ENCODE peak calls at places on chromosomes 12 and 14, in four cellular contexts. W is HCT116, F is H1, L is K562. P is an unnamed sample.

GRCh38 chr14:24179961-24180726 is 8.3 kb downstream of the REC8 start:
- DNase-seq in W (no peak), L (no peak), F (no peak), P (no peak)

GRCh38 chr14:77302926-77303325 is 17.8 kb downstream of the POMT2 start:
- DNase-seq in L (peak), W (peak), F (no peak), P (no peak)

GRCh38 chr12:111792155-111792876 is 25.6 kb downstream of the ALDH2 start:
- DNase-seq in F (no peak), W (no peak), L (peak), P (no peak)

GRCh38 chr12:130761537-130762318 is 45.6 kb upstream of the RIMBP2 start:
- DNase-seq in W (peak), F (peak), L (peak), P (peak)

GRCh38 chr14:66105819-66106218 is 380.4 kb upstream of the CCDC196 start:
- DNase-seq in F (no peak), L (no peak), W (no peak), P (no peak)

GRCh38 chr12:68036642-68037041 is 47.4 kb downstream of the IFNG-AS1 start:
- DNase-seq in W (no peak), F (no peak), L (no peak), P (no peak)

GRCh38 chr12:123449103-123449736 is 8.7 kb upstream of the SNRNP35 start:
- DNase-seq in W (no peak), F (no peak), L (no peak), P (no peak)

GRCh38 chr14:51294951-51295350 is 54.9 kb downstream of the TMX1 start:
- DNase-seq in L (no peak), F (no peak), W (no peak), P (no peak)

GRCh38 chr14:68598621-68599447 is 194.0 kb downstream of the ZFP36L1 start:
- DNase-seq in W (peak), F (no peak), L (no peak), P (peak)

GRCh38 chr12:14771651-14772137 is 31.6 kb downstream of the WBP11 start:
- DNase-seq in F (no peak), L (no peak), W (no peak), P (no peak)

GRCh38 chr12:132554857-132555630 is 55.3 kb downstream of the LRCOL1 start:
- DNase-seq in L (peak), F (peak), W (no peak), P (no peak)

GRCh38 chr14:106843951-106844483 is 1317.6 kb downstream of the TMEM121 start:
- DNase-seq in W (no peak), F (no peak), L (no peak), P (peak)

GRCh38 chr14:106490442-106490841 is 964.1 kb downstream of the TMEM121 start:
- DNase-seq in W (no peak), L (no peak), F (no peak), P (no peak)

GRCh38 chr14:90091393-90091792 is 29.6 kb downstream of the KCNK13 start:
- DNase-seq in F (no peak), W (no peak), L (no peak), P (peak)

GRCh38 chr14:49960453-49960852 is 67.6 kb downstream of the ARF6 start:
- DNase-seq in F (no peak), W (no peak), L (no peak), P (peak)

GRCh38 chr12:2267624-2268477 is 215.1 kb downstream of the CACNA1C start:
- DNase-seq in L (no peak), F (no peak), W (no peak), P (no peak)

GRCh38 chr12:68495666-68496065 is 115.0 kb upstream of the RAP1B start:
- DNase-seq in L (no peak), W (no peak), F (no peak), P (no peak)

GRCh38 chr12:114671664-114672476 is 12.1 kb downstream of the TBX3 start:
- DNase-seq in L (no peak), F (peak), W (no peak), P (no peak)

GRCh38 chr12:3035815-3036702 is 41.1 kb upstream of the TSPAN9 start:
- DNase-seq in L (no peak), W (no peak), F (no peak), P (peak)

GRCh38 chr12:91819132-91819447 is 326.6 kb downstream of the BTG1 start:
- DNase-seq in L (no peak), F (no peak), W (no peak), P (peak)

GRCh38 chr14:101022916-101023435 is 119.5 kb upstream of the RTL1 start:
- DNase-seq in F (no peak), W (no peak), L (no peak), P (no peak)

GRCh38 chr12:6779667-6780459 is 7.5 kb downstream of the LAG3 start:
- DNase-seq in W (no peak), F (no peak), L (no peak), P (no peak)

GRCh38 chr14:90733139-90733808 is 83.0 kb downstream of the TTC7B start:
- DNase-seq in L (no peak), W (no peak), F (peak), P (no peak)

GRCh38 chr14:42316746-42317145 is 710.1 kb downstream of the LRFN5 start:
- DNase-seq in F (no peak), L (no peak), W (no peak), P (no peak)

GRCh38 chr14:59318908-59319307 is 130.4 kb downstream of the DAAM1 start:
- DNase-seq in L (no peak), F (no peak), W (no peak), P (no peak)

GRCh38 chr14:59849371-59850130 is 21.0 kb downstream of the RTN1 start:
- DNase-seq in L (no peak), F (no peak), W (no peak), P (no peak)

GRCh38 chr12:95836185-95836609 is 22.6 kb upstream of the SNRPF start:
- DNase-seq in W (no peak), L (no peak), F (no peak), P (no peak)

DNA sequence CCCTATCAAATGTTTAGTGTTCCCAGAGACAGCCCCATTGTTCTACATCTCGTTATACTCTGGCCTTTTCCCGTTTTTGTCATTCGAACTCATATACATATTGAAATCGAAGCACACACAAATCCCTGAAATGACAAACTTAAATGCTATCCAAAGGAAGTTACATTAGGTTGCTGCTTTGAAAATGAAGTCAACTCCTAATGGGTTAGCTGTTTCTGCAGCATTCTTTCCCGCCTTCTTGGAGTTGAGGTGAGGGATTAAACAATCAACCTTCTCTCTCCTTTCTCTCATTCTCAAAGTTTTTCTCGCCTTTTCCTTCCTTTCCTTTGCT is 642 bp upstream of the PHC1 start:
- DNase-seq in L (no peak), W (no peak), F (no peak), P (no peak)
- TF ChIP-seq JUND in L (no peak), W (no peak), F (no peak), P (no peak)

GRCh38 chr12:22215467-22216253 is 118.8 kb downstream of the ST8SIA1 start:
- DNase-seq in F (no peak), L (no peak), W (no peak), P (no peak)
- TF ChIP-seq JUND in F (no peak), L (no peak), W (no peak), P (no peak)

DNA sequence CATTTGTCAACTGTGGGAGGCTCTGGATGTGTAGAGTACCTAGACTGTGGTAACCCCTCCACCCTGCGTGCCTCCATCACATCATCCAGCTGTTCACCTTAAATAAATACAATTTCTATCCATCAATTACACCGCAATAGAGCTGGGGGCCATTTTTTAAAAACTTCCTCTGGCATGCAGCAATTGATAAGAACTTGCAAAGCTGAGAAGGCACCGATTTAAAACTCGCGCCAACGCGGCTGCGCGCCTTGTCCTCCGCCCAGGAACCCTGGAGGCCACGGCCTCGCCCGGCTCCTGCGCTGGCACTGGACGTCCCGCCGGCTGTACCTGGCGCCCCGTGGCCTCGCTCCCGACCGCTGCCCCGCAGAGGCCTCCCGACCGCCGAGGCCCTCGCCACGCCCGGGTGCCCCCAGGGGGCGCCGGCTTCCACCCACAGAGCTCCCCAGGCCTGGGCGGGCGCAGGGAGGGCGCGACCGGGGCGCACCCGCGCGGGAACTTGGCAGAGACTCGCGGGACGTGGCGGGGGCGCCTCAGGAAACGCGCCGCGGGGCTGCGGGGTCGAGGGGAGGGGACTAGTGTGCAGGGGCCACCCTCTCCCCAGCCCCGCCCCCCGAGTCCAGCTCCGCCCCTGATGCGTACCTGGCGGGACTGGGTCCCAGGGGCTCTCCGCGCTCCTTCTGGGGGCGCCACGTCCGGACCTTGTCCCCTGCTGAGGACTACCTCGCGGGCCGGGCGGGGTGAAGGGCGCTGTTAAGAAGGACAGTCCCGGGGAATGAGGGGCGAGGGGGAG is 65.6 kb downstream of the TNFAIP2 start:
- DNase-seq in L (no peak), F (peak), W (no peak), P (no peak)
- TF ChIP-seq JUND in L (no peak), F (no peak), W (no peak), P (no peak)

GRCh38 chr14:78345346-78345745 is 175.2 kb downstream of the NRXN3 start:
- DNase-seq in L (no peak), W (no peak), F (no peak), P (no peak)
- TF ChIP-seq JUND in L (no peak), W (no peak), F (no peak), P (no peak)

DNA sequence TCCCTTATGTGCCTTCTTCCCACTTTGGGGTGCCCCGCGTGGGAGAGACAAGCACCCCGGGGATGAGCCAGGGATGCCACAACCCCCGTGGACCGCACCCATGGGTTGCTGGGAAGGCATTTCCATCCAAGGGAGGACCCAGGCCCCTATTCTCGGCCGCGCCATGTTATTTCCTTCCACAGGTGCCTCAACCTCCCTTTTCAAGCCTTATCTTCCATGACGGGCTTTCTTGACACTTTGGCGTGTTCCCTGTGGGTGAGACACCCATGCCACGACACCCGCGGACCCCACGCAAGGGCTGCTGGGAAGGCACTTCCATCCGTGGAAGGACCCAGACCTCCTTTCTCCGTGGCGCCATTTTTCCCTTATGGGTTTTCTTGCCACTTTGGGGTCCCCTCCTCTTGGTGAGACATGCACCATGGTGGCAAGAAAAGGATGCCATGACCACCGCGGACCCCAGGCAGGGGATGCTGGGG is 269.2 kb downstream of the ALG10 start:
- DNase-seq in L (no peak), W (no peak), F (no peak), P (no peak)
- TF ChIP-seq JUND in L (no peak), W (no peak), F (no peak), P (no peak)

P was measured in T47D.